ENCODE peak calls at places on chromosomes 12 and 14, in six cellular contexts. One of them, this sample, is unnamed.
A peak's percentile ranks its signal among the peaks of the same experiment; 100 is the strongest.

GRCh38 chr12:15856097-15856982 is 25.8 kb upstream of the STRAP start:
- DNase-seq in neural progenitor cell: peak; percentile 68
- DNase-seq in PC-9: peak; percentile 65
- DNase-seq in osteoblast: no peak
- DNase-seq in aorta: no peak
- DNase-seq in A673: peak; percentile 75
- DNase-seq in this sample: peak; percentile 14

GRCh38 chr12:30826276-30826675 is 71.5 kb upstream of the CAPRIN2 start:
- DNase-seq in neural progenitor cell: no peak
- DNase-seq in PC-9: no peak
- DNase-seq in osteoblast: no peak
- DNase-seq in aorta: no peak
- DNase-seq in A673: no peak
- DNase-seq in this sample: no peak

GRCh38 chr12:131177599-131177998 is 223.9 kb downstream of the ADGRD1 start:
- DNase-seq in neural progenitor cell: no peak
- DNase-seq in PC-9: no peak
- DNase-seq in osteoblast: no peak
- DNase-seq in aorta: no peak
- DNase-seq in A673: no peak
- DNase-seq in this sample: no peak

GRCh38 chr14:68815288-68816182 is 22.7 kb upstream of the ZFP36L1 start:
- DNase-seq in neural progenitor cell: no peak
- DNase-seq in PC-9: no peak
- DNase-seq in osteoblast: peak; percentile 80
- DNase-seq in aorta: no peak
- DNase-seq in A673: no peak
- DNase-seq in this sample: no peak

GRCh38 chr14:61532818-61533217 is 162.5 kb upstream of the HIF1A start:
- DNase-seq in neural progenitor cell: no peak
- DNase-seq in PC-9: no peak
- DNase-seq in osteoblast: no peak
- DNase-seq in aorta: no peak
- DNase-seq in A673: no peak
- DNase-seq in this sample: no peak

GRCh38 chr14:104144911-104145825 is 6.8 kb downstream of the KIF26A start:
- DNase-seq in neural progenitor cell: no peak
- DNase-seq in PC-9: no peak
- DNase-seq in osteoblast: peak; percentile 70
- DNase-seq in aorta: peak; percentile 69
- DNase-seq in A673: no peak
- DNase-seq in this sample: no peak

GRCh38 chr12:63949902-63950301 is 105.4 kb downstream of the SRGAP1 start:
- DNase-seq in neural progenitor cell: no peak
- DNase-seq in PC-9: no peak
- DNase-seq in osteoblast: peak; percentile 25
- DNase-seq in aorta: no peak
- DNase-seq in A673: no peak
- DNase-seq in this sample: no peak

GRCh38 chr12:65891987-65892481 is 67.8 kb downstream of the HMGA2 start:
- DNase-seq in neural progenitor cell: no peak
- DNase-seq in PC-9: peak; percentile 59
- DNase-seq in osteoblast: peak; percentile 84
- DNase-seq in aorta: peak; percentile 89
- DNase-seq in A673: peak; percentile 86
- DNase-seq in this sample: peak; percentile 86

GRCh38 chr14:103433902-103434563 is 48.8 kb downstream of the MARK3 start:
- DNase-seq in neural progenitor cell: no peak
- DNase-seq in PC-9: no peak
- DNase-seq in osteoblast: no peak
- DNase-seq in aorta: no peak
- DNase-seq in A673: no peak
- DNase-seq in this sample: no peak

GRCh38 chr12:111584959-111585358 is 14.2 kb downstream of the ATXN2 start:
- DNase-seq in neural progenitor cell: no peak
- DNase-seq in PC-9: peak; percentile 90
- DNase-seq in osteoblast: no peak
- DNase-seq in aorta: peak; percentile 14
- DNase-seq in A673: no peak
- DNase-seq in this sample: peak; percentile 59

GRCh38 chr12:57518920-57519757 is 1.2 kb downstream of the DDIT3 start:
- DNase-seq in neural progenitor cell: no peak
- DNase-seq in PC-9: peak; percentile 61
- DNase-seq in osteoblast: peak; percentile 84
- DNase-seq in aorta: no peak
- DNase-seq in A673: peak; percentile 56
- DNase-seq in this sample: no peak

GRCh38 chr14:90785876-90786450 is 30.3 kb downstream of the TTC7B start:
- DNase-seq in neural progenitor cell: no peak
- DNase-seq in PC-9: no peak
- DNase-seq in osteoblast: no peak
- DNase-seq in aorta: peak; percentile 45
- DNase-seq in A673: no peak
- DNase-seq in this sample: no peak

GRCh38 chr12:47964102-47964723 is 817 bp downstream of the TMEM106C start:
- DNase-seq in neural progenitor cell: peak; percentile 45
- DNase-seq in PC-9: no peak
- DNase-seq in osteoblast: peak; percentile 60
- DNase-seq in aorta: no peak
- DNase-seq in A673: peak; percentile 32
- DNase-seq in this sample: no peak

GRCh38 chr12:47361389-47362031 is 281.8 kb upstream of the AMIGO2 start:
- DNase-seq in neural progenitor cell: no peak
- DNase-seq in PC-9: no peak
- DNase-seq in osteoblast: no peak
- DNase-seq in aorta: no peak
- DNase-seq in A673: peak; percentile 87
- DNase-seq in this sample: no peak

GRCh38 chr12:98532687-98533304 is 17.4 kb downstream of the TMPO start:
- DNase-seq in neural progenitor cell: peak; percentile 48
- DNase-seq in PC-9: peak; percentile 39
- DNase-seq in osteoblast: peak; percentile 83
- DNase-seq in aorta: no peak
- DNase-seq in A673: peak; percentile 74
- DNase-seq in this sample: no peak

GRCh38 chr14:75430526-75430925 is 2.7 kb downstream of the JDP2 start:
- DNase-seq in neural progenitor cell: no peak
- DNase-seq in PC-9: no peak
- DNase-seq in osteoblast: peak; percentile 95
- DNase-seq in aorta: no peak
- DNase-seq in A673: no peak
- DNase-seq in this sample: no peak

GRCh38 chr12:46661161-46661845 is 164.5 kb downstream of the SLC38A4 start:
- DNase-seq in neural progenitor cell: peak; percentile 76
- DNase-seq in PC-9: peak; percentile 72
- DNase-seq in osteoblast: peak; percentile 62
- DNase-seq in aorta: no peak
- DNase-seq in A673: peak; percentile 91
- DNase-seq in this sample: no peak

GRCh38 chr14:22780941-22781605 is 14.6 kb downstream of the OXA1L start:
- DNase-seq in neural progenitor cell: no peak
- DNase-seq in PC-9: no peak
- DNase-seq in osteoblast: no peak
- DNase-seq in aorta: no peak
- DNase-seq in A673: no peak
- DNase-seq in this sample: no peak

GRCh38 chr12:49811136-49811535 is 17.1 kb downstream of the NCKAP5L start:
- DNase-seq in neural progenitor cell: no peak
- DNase-seq in PC-9: no peak
- DNase-seq in osteoblast: no peak
- DNase-seq in aorta: peak; percentile 28
- DNase-seq in A673: no peak
- DNase-seq in this sample: no peak

GRCh38 chr12:127416796-127417195 is 850.2 kb upstream of the TMEM132C start:
- DNase-seq in neural progenitor cell: no peak
- DNase-seq in PC-9: no peak
- DNase-seq in osteoblast: no peak
- DNase-seq in aorta: no peak
- DNase-seq in A673: no peak
- DNase-seq in this sample: peak; percentile 5

GRCh38 chr14:97390031-97390729 is 593.0 kb downstream of the VRK1 start:
- DNase-seq in neural progenitor cell: no peak
- DNase-seq in PC-9: no peak
- DNase-seq in osteoblast: no peak
- DNase-seq in aorta: no peak
- DNase-seq in A673: no peak
- DNase-seq in this sample: no peak

GRCh38 chr12:20487519-20487918 is 119.2 kb downstream of the PDE3A start:
- DNase-seq in neural progenitor cell: no peak
- DNase-seq in PC-9: no peak
- DNase-seq in osteoblast: no peak
- DNase-seq in aorta: no peak
- DNase-seq in A673: no peak
- DNase-seq in this sample: no peak

GRCh38 chr12:124805876-124806668 is 57.6 kb downstream of the SCARB1 start:
- DNase-seq in neural progenitor cell: no peak
- DNase-seq in PC-9: no peak
- DNase-seq in osteoblast: peak; percentile 58
- DNase-seq in aorta: no peak
- DNase-seq in A673: no peak
- DNase-seq in this sample: no peak

GRCh38 chr12:130117256-130117655 is 45.0 kb upstream of the FZD10 start:
- DNase-seq in neural progenitor cell: no peak
- DNase-seq in PC-9: no peak
- DNase-seq in osteoblast: no peak
- DNase-seq in aorta: no peak
- DNase-seq in A673: no peak
- DNase-seq in this sample: no peak

GRCh38 chr12:130118181-130118580 is 44.1 kb upstream of the FZD10 start:
- DNase-seq in neural progenitor cell: no peak
- DNase-seq in PC-9: no peak
- DNase-seq in osteoblast: peak; percentile 65
- DNase-seq in aorta: no peak
- DNase-seq in A673: no peak
- DNase-seq in this sample: no peak

GRCh38 chr12:130115646-130116045 is 46.6 kb upstream of the FZD10 start:
- DNase-seq in neural progenitor cell: no peak
- DNase-seq in PC-9: no peak
- DNase-seq in osteoblast: no peak
- DNase-seq in aorta: no peak
- DNase-seq in A673: no peak
- DNase-seq in this sample: no peak

GRCh38 chr12:130114952-130115351 is 47.3 kb upstream of the FZD10 start:
- DNase-seq in neural progenitor cell: no peak
- DNase-seq in PC-9: no peak
- DNase-seq in osteoblast: no peak
- DNase-seq in aorta: no peak
- DNase-seq in A673: no peak
- DNase-seq in this sample: no peak

DNA sequence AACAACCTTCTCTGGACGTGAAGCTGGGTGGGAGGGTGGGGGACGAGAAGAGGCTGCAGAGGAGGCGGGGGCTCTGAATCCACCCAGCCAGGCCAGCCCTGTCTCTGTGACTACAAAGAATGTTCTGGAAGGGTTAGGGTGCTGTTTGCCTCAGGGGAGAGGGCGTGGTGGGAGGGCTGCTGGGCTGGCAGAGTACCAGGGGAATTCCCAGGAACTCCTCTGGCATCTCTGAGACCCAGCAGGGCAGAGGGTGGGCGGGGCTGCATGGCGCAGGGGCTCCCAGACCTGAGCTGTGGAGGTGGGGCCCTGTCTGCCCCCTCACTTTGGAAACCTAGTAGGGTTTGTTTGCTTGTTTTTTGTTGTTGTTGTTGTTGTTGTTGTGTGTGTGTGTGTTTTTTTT is 45.5 kb upstream of the FZD10 start:
- DNase-seq in neural progenitor cell: no peak
- DNase-seq in PC-9: no peak
- DNase-seq in osteoblast: no peak
- DNase-seq in aorta: no peak
- DNase-seq in A673: no peak
- DNase-seq in this sample: no peak
- H3K27ac ChIP-seq in neural progenitor cell: no peak overlapping the region
- H3K27ac ChIP-seq in PC-9: no peak overlapping the region
- H3K27ac ChIP-seq in osteoblast: no peak overlapping the region
- H3K27ac ChIP-seq in aorta: no peak overlapping the region
- H3K27ac ChIP-seq in A673: no peak overlapping the region
- H3K27ac ChIP-seq in this sample: no peak overlapping the region

DNA sequence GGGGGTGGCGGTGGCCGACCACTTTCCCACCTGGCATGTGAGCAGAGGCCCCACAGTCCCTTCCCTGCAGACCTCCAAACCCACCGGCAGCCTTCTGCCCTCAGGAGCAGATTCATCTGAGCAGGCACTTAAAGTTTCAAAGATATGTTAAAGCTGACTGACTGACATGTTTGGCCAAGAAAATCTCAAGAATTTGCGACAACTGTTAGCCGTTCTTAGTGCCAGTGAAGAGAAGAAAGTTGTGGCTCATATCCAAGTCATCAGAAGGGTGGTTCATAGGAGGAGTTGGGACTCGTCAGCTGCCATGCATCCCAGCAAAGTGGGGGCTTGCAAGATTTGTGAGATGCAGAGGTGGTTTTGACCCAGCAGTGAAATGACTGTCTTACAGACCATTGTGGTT is 27.2 kb downstream of the ELK3 start:
- DNase-seq in neural progenitor cell: no peak
- DNase-seq in PC-9: no peak
- DNase-seq in osteoblast: no peak
- DNase-seq in aorta: peak; percentile 65
- DNase-seq in A673: no peak
- DNase-seq in this sample: no peak
- H3K27ac ChIP-seq in neural progenitor cell: no peak overlapping the region
- H3K27ac ChIP-seq in PC-9: no peak overlapping the region
- H3K27ac ChIP-seq in osteoblast: peak overlapping the region; percentile 99
- H3K27ac ChIP-seq in aorta: no peak overlapping the region
- H3K27ac ChIP-seq in A673: no peak overlapping the region
- H3K27ac ChIP-seq in this sample: peak overlapping the region; percentile 100

GRCh38 chr12:14191612-14192011 is 173.9 kb upstream of the ATF7IP start:
- DNase-seq in neural progenitor cell: no peak
- DNase-seq in PC-9: no peak
- DNase-seq in osteoblast: no peak
- DNase-seq in aorta: no peak
- DNase-seq in A673: no peak
- DNase-seq in this sample: no peak
- H3K27ac ChIP-seq in neural progenitor cell: no peak overlapping the region
- H3K27ac ChIP-seq in PC-9: no peak overlapping the region
- H3K27ac ChIP-seq in osteoblast: no peak overlapping the region
- H3K27ac ChIP-seq in aorta: no peak overlapping the region
- H3K27ac ChIP-seq in A673: no peak overlapping the region
- H3K27ac ChIP-seq in this sample: no peak overlapping the region

DNA sequence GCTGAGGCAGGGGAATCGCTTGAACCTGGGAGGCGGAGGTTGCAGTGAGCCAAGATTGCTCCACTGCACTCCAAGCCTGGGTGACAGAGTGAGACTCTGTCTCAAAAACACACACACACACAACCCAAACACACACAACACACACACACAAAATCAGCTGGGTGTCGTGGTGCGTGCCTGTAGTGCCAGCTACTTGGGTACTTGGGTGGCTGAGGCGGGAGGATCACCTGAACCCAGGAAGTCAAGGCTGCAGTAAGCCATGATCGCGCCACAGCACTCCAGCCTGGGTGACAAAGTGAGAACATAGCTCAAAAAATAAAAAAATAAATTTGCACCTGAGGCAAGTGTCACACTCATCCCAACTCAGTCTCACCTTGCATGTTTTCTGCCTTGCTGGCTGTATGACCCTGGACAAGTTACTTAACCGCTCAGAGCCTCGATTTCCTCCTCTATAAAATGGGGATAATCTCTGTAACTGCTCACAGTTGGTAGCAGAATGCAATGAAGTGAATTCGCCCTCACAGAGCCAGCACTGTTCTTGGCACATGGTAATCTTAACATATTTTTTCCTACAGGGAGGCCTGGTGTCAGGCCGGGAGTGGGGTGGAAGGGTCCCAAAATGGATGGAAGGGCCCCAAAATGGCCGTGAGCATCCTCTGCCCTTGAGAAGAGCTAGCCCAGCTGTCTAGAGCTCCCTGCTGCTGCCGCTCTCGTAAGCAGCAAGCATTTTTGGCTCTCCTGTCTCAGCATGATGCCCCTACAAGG is 630 bp upstream of the HNF1A start:
- DNase-seq in neural progenitor cell: no peak
- DNase-seq in PC-9: no peak
- DNase-seq in osteoblast: peak; percentile 47
- DNase-seq in aorta: no peak
- DNase-seq in A673: no peak
- DNase-seq in this sample: no peak
- H3K27ac ChIP-seq in neural progenitor cell: no peak overlapping the region
- H3K27ac ChIP-seq in PC-9: no peak overlapping the region
- H3K27ac ChIP-seq in osteoblast: no peak overlapping the region
- H3K27ac ChIP-seq in aorta: no peak overlapping the region
- H3K27ac ChIP-seq in A673: no peak overlapping the region
- H3K27ac ChIP-seq in this sample: no peak overlapping the region